ENCODE peak calls at places on chromosomes 13 and 19, in ten cellular contexts. L is tibial artery; V is CD4-positive, CD25-positive, alpha-beta regulatory T cell; Y is mesendoderm; U is brain microvascular endothelial cell; F is K562; E is lung; C is right cardiac atrium; W is breast epithelium; X is neural progenitor cell. D is an unnamed sample.

GRCh38 chr19:17473041-17473440 is 2.7 kb downstream of the SLC27A1 start:
- DNase-seq in F (peak; percentile 73), C (no peak), E (no peak), L (no peak), Y (no peak), X (no peak), W (no peak), U (peak; percentile 75), V (no peak), D (no peak)

GRCh38 chr19:15358918-15359317 is 20.7 kb downstream of the AKAP8 start:
- DNase-seq in Y (no peak), W (no peak), L (no peak), E (no peak), C (no peak), V (no peak), X (no peak), U (no peak), F (no peak), D (no peak)

GRCh38 chr19:709196-709964 is 645 bp downstream of the PALM start:
- DNase-seq in L (no peak), V (no peak), X (peak; percentile 55), Y (no peak), U (no peak), E (no peak), W (no peak), C (peak; percentile 72), F (no peak), D (no peak)

GRCh38 chr19:48490980-48491792 is 20.4 kb downstream of the LMTK3 start:
- DNase-seq in Y (peak; percentile 81), C (peak; percentile 74), E (no peak), U (no peak), X (peak; percentile 88), L (no peak), F (peak; percentile 83), W (no peak), V (peak; percentile 50), D (no peak)

GRCh38 chr13:102643656-102644055 is 46.9 kb downstream of the TPP2 start:
- DNase-seq in L (no peak), E (no peak), C (no peak), F (no peak), U (peak; percentile 9), W (no peak), Y (no peak), X (no peak), V (no peak), D (no peak)

GRCh38 chr13:51318876-51319275 is 20.6 kb upstream of the SERPINE3 start:
- DNase-seq in X (no peak), F (no peak), Y (no peak), L (no peak), U (no peak), C (no peak), V (no peak), W (no peak), E (no peak), D (no peak)

GRCh38 chr13:78409172-78409571 is 194.2 kb downstream of the POU4F1 start:
- DNase-seq in V (no peak), C (no peak), U (no peak), F (no peak), L (no peak), X (peak; percentile 16), W (no peak), E (no peak), Y (peak; percentile 19), D (peak; percentile 19)

GRCh38 chr19:10292206-10292788 is 2.5 kb downstream of the ICAM5 start:
- DNase-seq in C (peak; percentile 92), F (peak; percentile 98), V (peak; percentile 64), U (no peak), Y (peak; percentile 89), W (peak; percentile 75), X (peak; percentile 93), E (peak; percentile 92), L (peak; percentile 82), D (no peak)

GRCh38 chr13:42740753-42741152 is 40.6 kb upstream of the FAM216B start:
- DNase-seq in U (peak; percentile 31), E (peak; percentile 54), V (no peak), C (peak; percentile 85), X (no peak), W (no peak), F (peak; percentile 2), L (no peak), Y (no peak), D (no peak)

GRCh38 chr19:34489175-34489574 is 7.6 kb downstream of the WTIP start:
- DNase-seq in W (no peak), F (no peak), V (no peak), E (peak; percentile 73), U (no peak), L (no peak), C (no peak), Y (no peak), X (no peak), D (no peak)

GRCh38 chr13:78660130-78660857 is 1.3 kb upstream of the OBI1 start:
- DNase-seq in E (no peak), X (no peak), F (no peak), Y (peak; percentile 82), W (no peak), V (no peak), U (no peak), L (no peak), C (peak; percentile 58), D (no peak)

GRCh38 chr13:90806905-90807304 is 540.6 kb upstream of the MIR17HG start:
- DNase-seq in X (peak; percentile 2), L (no peak), U (no peak), E (no peak), C (no peak), F (no peak), W (no peak), Y (no peak), V (no peak), D (no peak)

GRCh38 chr19:42193294-42193693 is 24.2 kb downstream of the DEDD2 start:
- DNase-seq in L (no peak), U (no peak), V (no peak), W (no peak), F (no peak), X (no peak), Y (no peak), C (no peak), E (no peak), D (no peak)

DNA sequence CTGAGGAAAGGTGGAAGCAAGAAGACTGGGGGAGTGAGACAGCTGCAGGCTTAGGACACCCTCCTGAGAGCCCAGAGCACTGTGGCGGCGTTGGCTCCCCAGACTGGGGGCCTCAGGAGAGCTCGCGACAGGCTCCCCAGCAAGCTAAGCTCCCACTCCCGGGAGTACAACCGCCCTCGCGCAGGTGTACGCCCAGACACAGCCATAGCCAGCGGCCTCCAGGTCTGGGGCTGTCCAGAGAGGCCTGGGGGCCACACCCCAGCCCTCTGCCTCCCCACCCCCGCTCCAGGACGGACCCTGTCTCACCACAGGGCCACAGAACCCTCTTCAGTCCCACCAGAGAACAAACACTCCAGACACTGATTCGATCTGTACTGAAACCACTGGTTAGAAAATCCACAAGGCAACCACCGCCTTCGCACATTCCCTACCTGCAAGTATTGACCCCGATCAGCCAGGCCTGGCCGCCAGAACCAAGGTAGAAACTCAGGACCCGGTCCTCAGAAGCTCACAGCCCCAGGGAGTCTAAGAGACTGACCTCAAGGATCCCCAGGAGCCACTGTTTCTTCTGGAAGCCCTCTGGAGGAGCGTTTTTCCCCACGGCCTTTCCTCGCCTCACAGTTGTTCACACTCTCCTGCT is 16.3 kb downstream of the ZIC5 start:
- DNase-seq in C (no peak), L (no peak), X (no peak), U (no peak), W (no peak), F (no peak), Y (no peak), E (no peak), V (no peak), D (no peak)
- H3K27me3 ChIP-seq in C (no peaks in the 10 kb centered on the region), L (peaks cover 7% of the 10 kb centered on the region), X (peaks cover 19% of the 10 kb centered on the region), U (peaks cover 7% of the 10 kb centered on the region), W (peaks cover 13% of the 10 kb centered on the region), F (peaks cover 62% of the 10 kb centered on the region), Y (no peaks in the 10 kb centered on the region), E (peaks cover 4% of the 10 kb centered on the region), V (peaks cover 17% of the 10 kb centered on the region), D (peaks cover 45% of the 10 kb centered on the region)

DNA sequence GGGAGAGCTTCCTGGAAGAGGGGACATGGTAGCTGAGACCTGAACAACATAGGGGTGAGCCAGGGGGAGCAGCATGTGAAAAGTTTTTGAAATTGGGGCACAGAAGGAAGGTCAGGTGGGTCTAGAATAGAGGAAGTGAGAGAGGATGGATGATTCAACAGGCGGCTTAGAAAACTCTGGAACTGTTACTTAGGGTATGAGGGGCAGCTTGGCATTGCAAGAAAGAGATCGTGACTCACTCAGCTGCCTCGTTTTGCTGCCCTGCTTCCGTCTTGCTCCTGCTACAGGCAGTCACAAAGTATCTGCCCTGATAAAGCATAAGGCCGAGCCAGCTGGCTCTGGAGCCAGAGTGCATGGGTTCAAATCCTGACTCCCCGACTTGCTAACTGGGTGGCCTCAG is 1.3 kb upstream of the CEACAM20 start:
- DNase-seq in E (no peak), F (no peak), Y (no peak), W (no peak), X (no peak), C (no peak), L (peak; percentile 33), U (peak; percentile 11), V (no peak), D (no peak)
- H3K27me3 ChIP-seq in E (no peaks in the 10 kb centered on the region), F (peaks cover 39% of the 10 kb centered on the region), Y (no peaks in the 10 kb centered on the region), W (no peaks in the 10 kb centered on the region), X (no peaks in the 10 kb centered on the region), C (no peaks in the 10 kb centered on the region), L (no peaks in the 10 kb centered on the region), U (no peaks in the 10 kb centered on the region), V (no peaks in the 10 kb centered on the region), D (no peaks in the 10 kb centered on the region)

DNA sequence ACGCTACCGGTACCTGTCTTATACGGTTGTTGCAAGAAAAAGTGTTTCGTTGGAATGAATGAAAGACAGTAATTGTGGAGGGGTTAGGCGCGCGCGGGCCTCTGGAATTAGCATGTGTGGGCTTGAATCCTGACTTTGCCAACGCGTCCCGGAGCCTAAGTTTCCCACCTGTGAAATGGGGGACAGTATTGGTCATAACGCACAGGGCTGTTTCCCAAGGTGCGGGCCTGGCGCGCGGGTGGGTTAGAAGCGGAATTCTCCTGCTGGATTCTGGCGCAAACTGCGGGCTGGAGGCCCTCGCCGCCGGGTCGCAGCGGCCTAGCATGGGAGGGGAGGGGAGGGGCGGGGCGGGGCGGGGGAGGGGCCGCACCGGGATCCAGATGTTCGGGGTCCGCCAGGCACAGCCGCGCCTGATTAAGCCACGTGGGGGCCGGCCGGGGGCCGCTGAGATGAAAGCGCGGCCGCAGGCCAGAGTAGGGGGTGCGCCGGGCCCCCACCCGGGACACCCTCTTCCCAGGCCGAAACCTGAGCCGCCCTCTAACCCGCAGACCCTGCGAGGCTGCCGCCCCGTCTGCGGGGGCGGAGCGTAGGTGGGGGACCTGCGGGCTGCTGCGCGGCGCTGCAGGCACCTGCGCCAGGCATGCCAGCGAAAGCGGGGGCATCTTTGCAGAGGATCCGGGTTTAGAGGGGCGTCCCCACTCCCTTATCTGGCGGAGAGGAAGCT is 1.2 kb upstream of the TMEM59L start:
- DNase-seq in L (no peak), F (no peak), E (no peak), U (no peak), W (no peak), C (no peak), V (no peak), X (peak; percentile 78), Y (peak; percentile 42), D (no peak)
- H3K27me3 ChIP-seq in L (peaks cover 10% of the 10 kb centered on the region), F (peaks cover 78% of the 10 kb centered on the region), E (no peaks in the 10 kb centered on the region), U (peaks cover 82% of the 10 kb centered on the region), W (peaks cover 17% of the 10 kb centered on the region), C (no peaks in the 10 kb centered on the region), V (peaks cover 24% of the 10 kb centered on the region), X (peaks cover 98% of the 10 kb centered on the region), Y (peaks cover 50% of the 10 kb centered on the region), D (peaks cover 55% of the 10 kb centered on the region)

DNA sequence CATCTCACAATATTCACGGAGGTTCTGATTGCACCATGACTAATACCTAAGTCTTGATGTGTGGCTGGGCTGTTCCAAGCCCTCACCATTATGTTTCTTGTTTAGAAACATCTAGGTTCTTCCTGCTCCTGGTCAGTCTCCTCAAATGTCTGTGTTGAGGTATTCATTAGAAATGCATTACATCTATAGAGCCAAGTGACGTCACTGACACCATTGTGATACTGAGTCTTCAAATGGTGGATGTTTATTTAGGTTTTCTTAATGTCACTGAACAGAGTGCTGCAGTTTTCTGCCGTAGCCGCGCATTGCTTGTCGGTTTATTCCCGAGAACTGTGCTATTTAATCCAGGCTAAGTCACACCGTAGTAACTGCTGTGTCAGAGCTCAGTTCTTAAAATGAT is 142.4 kb upstream of the SPACA7 start:
- DNase-seq in U (no peak), L (peak; percentile 11), X (no peak), V (no peak), C (no peak), E (no peak), W (no peak), F (no peak), Y (no peak), D (no peak)
- H3K27me3 ChIP-seq in U (no peaks in the 10 kb centered on the region), L (no peaks in the 10 kb centered on the region), X (peaks cover 3% of the 10 kb centered on the region), V (no peaks in the 10 kb centered on the region), C (no peaks in the 10 kb centered on the region), E (no peaks in the 10 kb centered on the region), W (no peaks in the 10 kb centered on the region), F (peaks cover 28% of the 10 kb centered on the region), Y (no peaks in the 10 kb centered on the region), D (no peaks in the 10 kb centered on the region)